ENCODE peak calls at places on chromosome 21, in five cellular contexts. T is activated T-helper 9 cell treated with anti-CD3 and anti-CD28 coated beads, Interleukin-2, amount 50 U/mL, for 16 hours; A is NCI-H345; K is activated CD4-positive, CD25-positive, alpha-beta regulatory T cell; Y is HCEC 1CT. F is an unnamed sample.

GRCh38 chr21:35351434-35351833 is 302.3 kb upstream of the RUNX1 start:
- DNase-seq in T (no peak), A (no peak), K (no peak), Y (no peak), F (no peak)

GRCh38 chr21:35178812-35179211 is 129.7 kb upstream of the RUNX1 start:
- DNase-seq in T (no peak), A (no peak), K (no peak), Y (peak; percentile 77), F (no peak)

GRCh38 chr21:33123396-33124120 is 53.6 kb downstream of the OLIG1 start:
- DNase-seq in T (no peak), A (no peak), K (no peak), Y (no peak), F (no peak)

GRCh38 chr21:30072496-30072895 is 94.1 kb downstream of the CLDN17 start:
- DNase-seq in T (no peak), A (no peak), K (no peak), Y (no peak), F (peak; percentile 25)

GRCh38 chr21:22476214-22476613 is 1478.0 kb downstream of the NCAM2 start:
- DNase-seq in T (no peak), A (no peak), K (no peak), Y (no peak), F (no peak)

GRCh38 chr21:46626536-46627302 is 8.8 kb upstream of the PRMT2 start:
- DNase-seq in T (no peak), A (no peak), K (no peak), Y (no peak), F (no peak)

GRCh38 chr21:39312112-39313041 is 1.1 kb downstream of the BRWD1 start:
- DNase-seq in T (peak; percentile 93), A (peak; percentile 95), K (peak; percentile 90), Y (peak; percentile 83), F (peak; percentile 81)

GRCh38 chr21:43605320-43606244 is 53.7 kb downstream of the HSF2BP start:
- DNase-seq in T (no peak), A (no peak), K (no peak), Y (no peak), F (no peak)

GRCh38 chr21:42533306-42533962 is 19.8 kb downstream of the SLC37A1 start:
- DNase-seq in T (no peak), A (no peak), K (no peak), Y (no peak), F (no peak)

GRCh38 chr21:36643374-36644250 is 55.3 kb upstream of the SIM2 start:
- DNase-seq in T (no peak), A (no peak), K (no peak), Y (no peak), F (no peak)

GRCh38 chr21:36097427-36098230 is 27.8 kb downstream of the CBR1 start:
- DNase-seq in T (no peak), A (no peak), K (no peak), Y (peak; percentile 20), F (no peak)

GRCh38 chr21:41634211-41634694 is 126.3 kb upstream of the TMPRSS2 start:
- DNase-seq in T (no peak), A (no peak), K (no peak), Y (no peak), F (no peak)

GRCh38 chr21:31912501-31912900 is 39.7 kb downstream of the HUNK start:
- DNase-seq in T (no peak), A (no peak), K (no peak), Y (no peak), F (no peak)

GRCh38 chr21:36064085-36064460 is 3.7 kb upstream of the SETD4 start:
- DNase-seq in T (no peak), A (no peak), K (no peak), Y (no peak), F (no peak)

GRCh38 chr21:42404534-42404933 is 832 bp downstream of the UBASH3A start:
- DNase-seq in T (no peak), A (no peak), K (no peak), Y (no peak), F (no peak)